ENCODE peak calls at places on chromosomes 3 and 15, in five cellular contexts. V, Q, C, O and A are unnamed samples.

GRCh38 chr3:183392166-183393034 is 36.0 kb downstream of the MCF2L2 start:
- DNase-seq in V (peak), Q (no peak), C (no peak), O (no peak), A (no peak)

GRCh38 chr3:141410861-141411771 is 42.8 kb downstream of the ZBTB38 start:
- DNase-seq in V (peak), Q (no peak), C (peak), O (no peak), A (no peak)

GRCh38 chr3:65955792-65956477 is 82.8 kb downstream of the MAGI1 start:
- DNase-seq in V (peak), Q (no peak), C (peak), O (no peak), A (peak)

GRCh38 chr3:17581421-17582080 is 160.9 kb downstream of the TBC1D5 start:
- DNase-seq in V (peak), Q (no peak), C (no peak), O (no peak), A (no peak)

GRCh38 chr3:134650431-134651346 is at the start of gene KY:
- DNase-seq in V (peak), Q (no peak), C (peak), O (no peak), A (no peak)

GRCh38 chr3:113291572-113291971 is 80.2 kb downstream of the BOC start:
- DNase-seq in V (no peak), Q (no peak), C (no peak), O (no peak), A (no peak)

GRCh38 chr3:143099690-143100089 is 19.9 kb upstream of the CHST2 start:
- DNase-seq in V (no peak), Q (no peak), C (no peak), O (no peak), A (no peak)

GRCh38 chr3:138068579-138069174 is 46.7 kb downstream of the DZIP1L start:
- DNase-seq in V (peak), Q (peak), C (peak), O (peak), A (no peak)

GRCh38 chr15:41881925-41882688 is 11.7 kb downstream of the SPTBN5 start:
- DNase-seq in V (peak), Q (no peak), C (peak), O (no peak), A (no peak)

GRCh38 chr3:4218426-4219226 is 84.5 kb upstream of the SETMAR start:
- DNase-seq in V (no peak), Q (no peak), C (no peak), O (no peak), A (no peak)

GRCh38 chr3:30437172-30437571 is 169.2 kb upstream of the TGFBR2 start:
- DNase-seq in V (peak), Q (no peak), C (peak), O (peak), A (no peak)

GRCh38 chr15:68791431-68792283 is 29.0 kb downstream of the ANP32A start:
- DNase-seq in V (no peak), Q (no peak), C (no peak), O (no peak), A (no peak)

GRCh38 chr15:93451265-93451664 is 362.3 kb upstream of the RGMA start:
- DNase-seq in V (no peak), Q (no peak), C (no peak), O (no peak), A (no peak)

GRCh38 chr3:98557324-98558010 is 25.7 kb downstream of the GPR15 start:
- DNase-seq in V (no peak), Q (no peak), C (no peak), O (no peak), A (no peak)

GRCh38 chr3:189766416-189766815 is 135.2 kb downstream of the TP63 start:
- DNase-seq in V (peak), Q (no peak), C (no peak), O (no peak), A (no peak)

DNA sequence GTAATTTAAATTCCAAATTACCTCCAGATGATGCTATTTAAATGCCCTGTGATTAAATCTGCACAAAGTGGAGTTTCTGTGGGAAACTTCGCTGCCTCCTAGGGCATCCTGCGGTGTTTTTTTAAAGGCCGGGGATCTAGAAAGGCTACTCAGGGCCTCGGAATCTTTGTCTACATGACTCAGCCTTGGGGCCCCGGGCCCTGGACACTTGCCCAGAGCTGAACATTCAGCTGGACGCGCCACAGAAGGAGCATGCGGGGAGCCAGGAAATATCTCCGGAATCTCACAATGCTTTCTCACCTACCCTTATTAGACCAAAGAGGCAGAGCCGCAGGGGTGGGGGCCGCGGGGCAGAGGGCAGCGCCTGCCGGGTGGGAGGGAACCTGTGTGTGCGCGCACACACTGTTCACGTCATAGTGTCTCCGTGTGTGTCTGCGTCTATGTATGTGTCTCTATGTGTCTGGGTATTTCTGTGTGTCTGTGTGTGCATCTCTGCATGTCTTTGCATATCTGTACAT is 145.5 kb upstream of the TPM1 start:
- DNase-seq in V (peak), Q (peak), C (peak), O (peak), A (peak)
- H3K4me3 ChIP-seq in V (no peak), Q (no peak), C (no peak), O (peak), A (no peak)

GRCh38 chr15:70690012-70690411 is 73.3 kb downstream of the UACA start:
- DNase-seq in V (no peak), Q (no peak), C (no peak), O (no peak), A (no peak)
- TF ChIP-seq CTCF in V (no peak), Q (no peak), C (no peak), O (no peak), A (no peak)

GRCh38 chr3:9704343-9705322 is 1.0 kb downstream of the CPNE9 start:
- DNase-seq in V (peak), Q (peak), C (no peak), O (no peak), A (no peak)
- H3K4me3 ChIP-seq in V (peak), Q (no peak), C (peak), O (peak), A (peak)

GRCh38 chr3:179321585-179322322 is 1.1 kb upstream of the ZNF639 start:
- DNase-seq in V (peak), Q (no peak), C (peak), O (no peak), A (no peak)
- TF ChIP-seq CTCF in V (peak), Q (peak), C (peak), O (peak), A (peak)

DNA sequence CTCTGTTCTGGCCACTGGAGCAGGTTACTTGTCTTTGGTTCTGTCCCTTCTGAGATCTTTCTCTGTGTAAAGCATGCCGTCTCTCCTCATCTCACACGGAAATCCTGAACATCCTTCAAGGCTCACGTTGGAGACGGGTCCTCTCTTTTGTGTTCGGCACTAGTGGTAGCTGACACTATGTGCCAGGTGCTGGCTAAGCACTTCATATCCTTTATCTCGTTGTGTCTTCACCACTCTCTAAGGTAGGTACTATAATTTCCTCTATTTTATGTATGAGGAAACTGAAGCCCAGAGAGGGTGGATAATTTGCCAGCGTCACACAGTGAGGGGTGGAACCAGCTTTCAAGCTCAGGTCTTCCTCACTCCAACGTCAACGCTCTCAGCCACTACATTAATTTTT is 1.2 kb downstream of the IFT122 start:
- DNase-seq in V (peak), Q (no peak), C (no peak), O (no peak), A (no peak)
- H3K4me3 ChIP-seq in V (peak), Q (peak), C (peak), O (peak), A (peak)

DNA sequence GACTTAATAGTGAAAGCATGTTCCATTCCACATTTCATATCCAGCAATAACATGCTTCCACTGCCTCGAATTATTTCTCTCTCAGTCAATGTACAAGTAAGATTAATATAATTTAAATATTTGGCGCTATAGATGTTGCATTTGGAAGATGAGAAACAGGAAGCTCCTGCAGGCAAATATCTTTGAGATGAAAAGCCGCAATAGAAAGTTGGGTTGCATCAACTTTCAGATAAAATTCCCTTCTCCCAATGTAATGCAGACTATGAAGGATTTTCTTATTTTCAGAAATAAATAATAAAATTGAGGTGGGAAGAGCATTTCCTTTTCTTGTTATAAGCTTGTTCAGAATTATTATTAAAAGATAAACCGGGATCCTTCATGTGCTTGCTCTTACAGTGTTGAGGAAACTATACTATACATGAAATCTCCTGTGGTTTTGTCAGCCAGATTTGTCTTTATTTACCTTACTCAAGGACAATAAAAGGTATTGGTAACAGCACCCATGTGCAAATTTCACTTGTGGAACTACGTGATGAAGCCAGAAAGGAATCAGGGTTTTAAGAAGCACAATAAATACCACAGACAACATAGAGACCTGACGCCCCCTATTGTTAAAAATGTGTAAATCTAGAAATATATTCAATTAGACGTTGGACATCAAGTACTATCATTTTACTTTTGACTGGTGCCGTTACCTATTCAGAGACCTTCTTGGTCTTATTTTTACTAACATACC is 307.0 kb downstream of the ARPP21 start:
- DNase-seq in V (peak), Q (no peak), C (peak), O (no peak), A (no peak)
- TF ChIP-seq CTCF in V (peak), Q (peak), C (peak), O (no peak), A (no peak)

GRCh38 chr15:77858677-77859490 is 218.6 kb downstream of the TBC1D2B start:
- DNase-seq in V (no peak), Q (peak), C (no peak), O (no peak), A (no peak)
- H3K4me3 ChIP-seq in V (no peak), Q (no peak), C (no peak), O (no peak), A (no peak)

GRCh38 chr3:185347392-185347791 is 15.5 kb upstream of the MAP3K13 start:
- DNase-seq in V (no peak), Q (no peak), C (no peak), O (no peak), A (no peak)
- TF ChIP-seq CTCF in V (no peak), Q (no peak), C (no peak), O (no peak), A (no peak)